ENCODE peak calls at places on chromosomes 5 and 9, in six cellular contexts. One of them, this sample, is unnamed.

GRCh38 chr5:16663848-16664247 is 47.1 kb upstream of the RETREG1 start:
- DNase-seq in naive thymus-derived CD4-positive, alpha-beta T cell: no peak
- DNase-seq in natural killer cell: no peak
- DNase-seq in B cell: no peak
- DNase-seq in right lobe of liver: no peak
- DNase-seq in A549: no peak
- DNase-seq in this sample: no peak

GRCh38 chr9:114153761-114154596 is 1.4 kb upstream of the COL27A1 start:
- DNase-seq in naive thymus-derived CD4-positive, alpha-beta T cell: no peak
- DNase-seq in natural killer cell: no peak
- DNase-seq in B cell: no peak
- DNase-seq in right lobe of liver: peak
- DNase-seq in A549: peak
- DNase-seq in this sample: no peak

GRCh38 chr5:66442951-66443445 is 153.2 kb upstream of the MAST4 start:
- DNase-seq in naive thymus-derived CD4-positive, alpha-beta T cell: no peak
- DNase-seq in natural killer cell: no peak
- DNase-seq in B cell: no peak
- DNase-seq in right lobe of liver: peak
- DNase-seq in A549: no peak
- DNase-seq in this sample: no peak

GRCh38 chr9:136655244-136656225 is 7.2 kb upstream of the EGFL7 start:
- DNase-seq in naive thymus-derived CD4-positive, alpha-beta T cell: no peak
- DNase-seq in natural killer cell: no peak
- DNase-seq in B cell: no peak
- DNase-seq in right lobe of liver: peak
- DNase-seq in A549: no peak
- DNase-seq in this sample: no peak

GRCh38 chr9:133276001-133276884 is 1.2 kb upstream of the ABO start:
- DNase-seq in naive thymus-derived CD4-positive, alpha-beta T cell: no peak
- DNase-seq in natural killer cell: no peak
- DNase-seq in B cell: no peak
- DNase-seq in right lobe of liver: no peak
- DNase-seq in A549: no peak
- DNase-seq in this sample: no peak

GRCh38 chr5:139760066-139761056 is 35.2 kb upstream of the PSD2 start:
- DNase-seq in naive thymus-derived CD4-positive, alpha-beta T cell: no peak
- DNase-seq in natural killer cell: no peak
- DNase-seq in B cell: no peak
- DNase-seq in right lobe of liver: no peak
- DNase-seq in A549: no peak
- DNase-seq in this sample: no peak

GRCh38 chr9:127539259-127539981 is 72.7 kb upstream of the STXBP1 start:
- DNase-seq in naive thymus-derived CD4-positive, alpha-beta T cell: no peak
- DNase-seq in natural killer cell: no peak
- DNase-seq in B cell: no peak
- DNase-seq in right lobe of liver: no peak
- DNase-seq in A549: no peak
- DNase-seq in this sample: no peak

GRCh38 chr9:87793292-87793691 is 67.4 kb downstream of the CTSL start:
- DNase-seq in naive thymus-derived CD4-positive, alpha-beta T cell: no peak
- DNase-seq in natural killer cell: no peak
- DNase-seq in B cell: no peak
- DNase-seq in right lobe of liver: peak
- DNase-seq in A549: peak
- DNase-seq in this sample: peak

GRCh38 chr5:151646334-151646733 is 40.4 kb downstream of the SPARC start:
- DNase-seq in naive thymus-derived CD4-positive, alpha-beta T cell: no peak
- DNase-seq in natural killer cell: no peak
- DNase-seq in B cell: no peak
- DNase-seq in right lobe of liver: no peak
- DNase-seq in A549: no peak
- DNase-seq in this sample: no peak